ENCODE peak calls at places on chromosomes 7 and 10, in seven cellular contexts. U is CD4-positive, CD25-positive, alpha-beta regulatory T cell; H is H1; V is breast epithelium; J is A673; P is psoas muscle; Y is CD8-positive, alpha-beta memory T cell. S is an unnamed sample. For H3K9me3, the result is how much of the 10 kb centered on the place peaks cover.

GRCh38 chr7:71787513-71787912 is 624.6 kb downstream of the CALN1 start:
- DNase-seq in U (no peak), Y (no peak), J (peak), V (no peak), H (no peak), P (no peak), S (no peak)

GRCh38 chr10:110864662-110865140 is 7.0 kb upstream of the PDCD4 start:
- DNase-seq in J (no peak), Y (peak), U (peak), H (no peak), P (no peak), V (no peak), S (no peak)

GRCh38 chr10:97686301-97686961 is 610 bp downstream of the AVPI1 start:
- DNase-seq in H (no peak), Y (no peak), J (no peak), P (no peak), V (no peak), U (peak), S (no peak)

GRCh38 chr7:370775-371118 is 80.8 kb downstream of the FOXL3 start:
- DNase-seq in V (peak), P (no peak), J (no peak), Y (no peak), H (no peak), U (no peak), S (no peak)

GRCh38 chr10:22619111-22619510 is 95.3 kb downstream of the PIP4K2A start:
- DNase-seq in H (no peak), Y (no peak), P (no peak), U (no peak), J (no peak), V (no peak), S (no peak)

GRCh38 chr7:150753826-150754603 is 16.8 kb downstream of the GIMAP5 start:
- DNase-seq in Y (no peak), V (no peak), H (no peak), P (no peak), U (peak), J (peak), S (no peak)

GRCh38 chr10:110005716-110006115 is 2.1 kb upstream of the ADD3 start:
- DNase-seq in P (peak), Y (no peak), J (peak), V (no peak), U (no peak), H (no peak), S (no peak)

GRCh38 chr7:28570970-28571288 is 158.6 kb downstream of the CREB5 start:
- DNase-seq in P (no peak), J (no peak), Y (no peak), V (no peak), U (no peak), H (no peak), S (no peak)

GRCh38 chr10:86522385-86522855 is 828 bp upstream of the WAPL start:
- DNase-seq in H (no peak), V (no peak), Y (no peak), U (peak), P (no peak), J (no peak), S (no peak)

GRCh38 chr10:73262105-73262730 is 9.8 kb upstream of the MRPS16 start:
- DNase-seq in J (peak), P (no peak), V (no peak), H (no peak), Y (no peak), U (no peak), S (no peak)

GRCh38 chr10:133484818-133485217 is 31.1 kb downstream of the SCART1 start:
- DNase-seq in V (no peak), P (no peak), J (no peak), Y (no peak), U (no peak), H (no peak), S (no peak)

GRCh38 chr7:5523052-5523711 is 99.5 kb upstream of the TNRC18 start:
- DNase-seq in Y (no peak), P (no peak), V (no peak), J (peak), U (peak), H (no peak), S (no peak)

GRCh38 chr10:102405632-102406031 is 10.1 kb downstream of the NFKB2 start:
- DNase-seq in Y (no peak), P (no peak), H (no peak), J (no peak), U (no peak), V (no peak), S (no peak)

GRCh38 chr7:46658281-46658680 is 737.2 kb upstream of the IGFBP3 start:
- DNase-seq in J (no peak), V (no peak), Y (no peak), P (no peak), U (no peak), H (no peak), S (no peak)

GRCh38 chr7:74417419-74417971 is 36.2 kb upstream of the GTF2IRD1 start:
- DNase-seq in P (peak), H (peak), U (peak), Y (peak), J (peak), V (peak), S (peak)

GRCh38 chr7:53602817-53603418 is 567.5 kb downstream of the POM121L12 start:
- DNase-seq in Y (no peak), J (no peak), U (no peak), V (no peak), P (no peak), H (no peak), S (no peak)

GRCh38 chr7:105581066-105581811 is at the start of gene EFCAB10:
- DNase-seq in Y (peak), P (peak), V (peak), J (peak), H (peak), U (peak), S (peak)

GRCh38 chr7:88401009-88401623 is 94.4 kb upstream of the STEAP4 start:
- DNase-seq in J (peak), P (no peak), U (peak), Y (no peak), H (no peak), V (no peak), S (no peak)

GRCh38 chr10:6607778-6608177 is 27.7 kb upstream of the PRKCQ start:
- DNase-seq in V (no peak), U (no peak), J (no peak), Y (no peak), P (no peak), H (no peak), S (no peak)

GRCh38 chr10:123573236-123574147 is 92.7 kb upstream of the GPR26 start:
- DNase-seq in U (peak), Y (peak), V (peak), J (peak), P (no peak), H (peak), S (peak)

GRCh38 chr10:102422586-102423129 is 2.0 kb downstream of the FBXL15 start:
- DNase-seq in Y (no peak), P (peak), J (peak), V (peak), U (peak), H (peak), S (peak)

GRCh38 chr7:149427096-149427680 is 33.7 kb downstream of the ZNF777 start:
- DNase-seq in U (no peak), Y (no peak), V (no peak), H (no peak), P (no peak), J (no peak), S (no peak)

GRCh38 chr7:51315393-51316261 is 982 bp downstream of the COBL start:
- DNase-seq in V (peak), H (no peak), J (no peak), Y (no peak), P (peak), U (no peak), S (peak)

GRCh38 chr7:23941551-23941950 is 231.5 kb downstream of the STK31 start:
- DNase-seq in Y (no peak), V (no peak), H (no peak), U (no peak), P (no peak), J (no peak), S (no peak)

GRCh38 chr10:14507156-14507555 is 176.4 kb upstream of the FRMD4A start:
- DNase-seq in Y (no peak), U (peak), P (no peak), V (no peak), J (no peak), H (no peak), S (no peak)

GRCh38 chr7:343864-344607 is 54.1 kb downstream of the FOXL3 start:
- DNase-seq in H (no peak), J (no peak), Y (no peak), V (no peak), U (no peak), P (no peak), S (no peak)

GRCh38 chr7:129790136-129790535 is 162.6 kb downstream of the UBE2H start:
- DNase-seq in H (no peak), J (no peak), Y (no peak), V (no peak), P (no peak), U (no peak), S (no peak)

GRCh38 chr7:121449735-121450134 is 53.6 kb upstream of the FAM3C start:
- DNase-seq in P (no peak), V (no peak), J (no peak), H (no peak), U (no peak), Y (no peak), S (no peak)

GRCh38 chr10:128221787-128222186 is 95.6 kb upstream of the MKI67 start:
- DNase-seq in V (no peak), P (no peak), J (no peak), H (no peak), U (no peak), Y (no peak), S (no peak)

GRCh38 chr7:114835861-114836260 is 86.0 kb upstream of the MDFIC start:
- DNase-seq in V (no peak), H (no peak), J (no peak), U (no peak), P (no peak), Y (no peak), S (no peak)

GRCh38 chr7:106305732-106306131 is 20.9 kb upstream of the NAMPT start:
- DNase-seq in P (no peak), U (no peak), V (no peak), Y (no peak), H (no peak), J (no peak), S (no peak)

GRCh38 chr10:132448248-132448731 is 51.3 kb downstream of the PWWP2B start:
- DNase-seq in Y (peak), U (peak), P (peak), J (peak), H (no peak), V (no peak), S (no peak)

GRCh38 chr7:82700739-82701138 is 257.2 kb upstream of the CACNA2D1 start:
- DNase-seq in J (no peak), H (no peak), V (no peak), P (no peak), U (no peak), Y (no peak), S (no peak)

GRCh38 chr10:12358863-12359647 is 9.7 kb downstream of the CAMK1D start:
- DNase-seq in P (peak), U (peak), H (no peak), Y (no peak), V (no peak), J (no peak), S (no peak)

DNA sequence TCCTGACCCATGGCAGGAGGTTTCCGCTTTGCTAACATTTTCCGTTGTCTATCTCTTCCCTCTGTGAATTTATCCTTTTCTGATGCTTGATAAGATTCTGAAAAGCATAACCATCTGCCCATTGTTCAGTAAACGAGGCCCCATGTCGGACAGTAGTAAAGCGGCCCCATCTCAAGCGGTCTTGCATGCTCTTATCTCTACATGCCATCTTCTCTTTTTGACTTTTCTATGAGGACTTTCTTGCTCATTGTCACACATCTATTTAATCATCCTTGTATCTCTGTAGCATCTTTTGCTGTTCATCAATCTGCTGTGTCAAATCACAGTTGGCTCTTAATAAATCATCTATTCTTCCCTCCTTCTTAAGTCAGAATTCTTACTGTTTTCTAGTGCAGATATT is 37.6 kb downstream of the ZNF248 start:
- DNase-seq in Y (no peak), J (no peak), U (no peak), P (no peak), H (no peak), V (no peak), S (no peak)
- H3K9me3 ChIP-seq in Y (under half), J (under half), U (half or more), P (under half), H (half or more), V (under half), S (under half)

DNA sequence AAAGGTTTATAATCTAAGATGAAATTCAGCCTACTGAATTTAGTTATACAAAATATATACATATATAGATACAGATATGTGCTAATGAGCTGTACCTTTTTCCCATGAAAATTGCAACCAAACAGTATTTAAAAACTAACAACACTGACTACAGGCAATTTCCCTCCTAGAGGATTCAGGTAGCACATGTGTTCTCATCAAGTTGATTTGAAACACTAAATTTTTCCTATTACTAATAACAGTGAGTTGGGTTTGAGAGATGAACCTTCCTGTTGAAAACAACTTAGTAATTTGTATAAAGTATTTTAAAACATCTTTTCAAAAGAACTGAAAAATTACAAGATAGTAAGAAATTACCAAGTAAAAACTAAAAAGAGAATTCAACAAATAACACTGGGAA is 51.5 kb downstream of the COA1 start:
- DNase-seq in U (no peak), H (no peak), J (no peak), V (no peak), P (no peak), Y (no peak), S (no peak)
- H3K9me3 ChIP-seq in U (under half), H (under half), J (under half), V (under half), P (under half), Y (under half), S (under half)

GRCh38 chr7:151832656-151833055 is 44.3 kb downstream of the PRKAG2 start:
- DNase-seq in J (no peak), V (no peak), P (no peak), H (no peak), U (no peak), Y (no peak), S (no peak)
- H3K9me3 ChIP-seq in J (under half), V (under half), P (under half), H (under half), U (under half), Y (under half), S (under half)

DNA sequence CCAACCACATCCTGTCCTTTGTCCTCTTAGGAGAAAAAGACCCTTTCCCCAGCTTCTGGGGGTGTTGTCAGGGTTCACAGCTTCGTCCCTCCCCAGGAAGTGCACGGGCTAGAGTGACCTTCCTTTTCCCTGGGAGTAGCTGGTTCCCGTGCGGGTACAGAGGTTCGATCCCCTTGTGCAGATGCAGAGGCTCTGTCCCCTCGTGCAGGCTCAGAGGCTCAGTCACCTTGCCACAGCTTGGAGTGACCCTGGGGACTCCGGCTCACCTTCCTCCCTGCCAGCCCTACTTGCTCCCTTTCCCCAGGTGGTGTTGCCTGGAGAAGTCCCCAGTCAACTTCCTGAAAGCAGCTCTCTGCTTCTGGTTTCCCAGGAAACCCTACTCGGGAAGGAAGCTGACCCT is 60.0 kb upstream of the TCERG1L start:
- DNase-seq in U (no peak), Y (no peak), J (no peak), V (no peak), H (no peak), P (no peak), S (no peak)
- H3K9me3 ChIP-seq in U (under half), Y (under half), J (under half), V (under half), H (under half), P (under half), S (under half)

DNA sequence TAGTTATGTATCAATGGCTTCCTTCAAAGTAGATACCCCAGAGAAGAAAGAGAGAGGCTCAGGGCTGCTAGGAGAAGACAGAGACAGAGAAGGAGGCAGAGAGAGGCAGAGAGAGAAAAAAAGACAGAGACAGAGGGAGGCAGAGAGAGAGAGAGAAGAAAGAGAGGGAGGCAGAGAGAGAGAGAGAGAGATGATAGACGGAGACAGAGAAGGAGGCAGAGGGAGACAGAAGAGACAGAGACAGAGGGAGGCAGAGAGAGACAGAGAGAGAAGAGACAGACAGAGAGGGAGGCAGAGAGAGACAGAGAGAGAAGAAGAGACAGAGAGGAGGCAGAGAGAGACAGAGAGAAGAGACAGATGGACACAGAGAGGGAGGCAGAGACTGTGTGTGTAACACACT is 187.9 kb downstream of the DNAJB6 start:
- DNase-seq in V (no peak), U (no peak), J (no peak), P (no peak), H (no peak), Y (no peak), S (no peak)
- H3K9me3 ChIP-seq in V (under half), U (under half), J (under half), P (under half), H (under half), Y (under half), S (under half)

GRCh38 chr7:36937754-36938551 is 213.7 kb upstream of the AOAH start:
- DNase-seq in P (no peak), V (no peak), U (peak), J (no peak), H (no peak), Y (no peak), S (no peak)
- H3K9me3 ChIP-seq in P (under half), V (under half), U (half or more), J (under half), H (under half), Y (half or more), S (under half)

S was measured in prostate gland.